ENCODE peak calls at places on chromosomes 16 and 17, in seven cellular contexts. I is NCI-H1048, S is mammary epithelial cell, P is transverse colon, M is pancreas, O is SHP77, N is tibial nerve. A is an unnamed sample.

GRCh38 chr17:74738051-74738996 is 1.3 kb downstream of the RAB37 start:
- DNase-seq in N (no peak), M (no peak), P (peak; percentile 76), O (peak; percentile 84), S (no peak), I (no peak), A (peak; percentile 84)

GRCh38 chr17:72413077-72414031 is 292.5 kb downstream of the SOX9 start:
- DNase-seq in N (no peak), I (no peak), P (peak; percentile 29), S (no peak), O (no peak), M (no peak), A (no peak)

GRCh38 chr17:59139939-59140338 is 15.0 kb downstream of the SKA2 start:
- DNase-seq in P (no peak), O (no peak), N (no peak), S (peak; percentile 67), I (no peak), M (no peak), A (no peak)

GRCh38 chr16:10371592-10371991 is 14.3 kb upstream of the ATF7IP2 start:
- DNase-seq in O (no peak), N (no peak), I (no peak), M (no peak), S (no peak), P (no peak), A (no peak)

GRCh38 chr17:73358668-73359067 is 46.9 kb upstream of the CDC42EP4 start:
- DNase-seq in M (no peak), O (no peak), P (no peak), N (no peak), S (no peak), I (no peak), A (no peak)

GRCh38 chr16:87956771-87957279 is 5.6 kb downstream of the BANP start:
- DNase-seq in P (no peak), M (no peak), N (no peak), S (no peak), O (no peak), I (no peak), A (no peak)

GRCh38 chr16:22229881-22230280 is 23.8 kb downstream of the EEF2K start:
- DNase-seq in P (no peak), O (no peak), I (no peak), N (no peak), M (no peak), S (no peak), A (no peak)

GRCh38 chr17:78767806-78768205 is 14.3 kb downstream of the CYTH1 start:
- DNase-seq in M (no peak), P (no peak), I (no peak), N (no peak), O (no peak), S (no peak), A (no peak)

GRCh38 chr16:8572919-8573724 is 17.2 kb downstream of the TMEM114 start:
- DNase-seq in N (no peak), P (no peak), M (no peak), I (no peak), O (peak; percentile 19), S (peak; percentile 24), A (no peak)

GRCh38 chr16:73746554-73746953 is 550.1 kb upstream of the PSMD7 start:
- DNase-seq in I (no peak), S (no peak), P (no peak), O (no peak), M (no peak), N (no peak), A (no peak)

GRCh38 chr17:75238684-75239191 is 22.7 kb downstream of the GGA3 start:
- DNase-seq in O (peak; percentile 81), N (no peak), M (no peak), S (peak; percentile 46), I (peak; percentile 12), P (peak; percentile 61), A (peak; percentile 64)

GRCh38 chr17:75639327-75639726 is 6.1 kb downstream of the SMIM5 start:
- DNase-seq in O (no peak), I (no peak), M (no peak), P (no peak), S (no peak), N (no peak), A (no peak)

GRCh38 chr17:81097943-81098308 is 63.0 kb downstream of the BAIAP2 start:
- DNase-seq in I (no peak), S (peak; percentile 61), O (no peak), M (no peak), P (peak; percentile 39), N (no peak), A (no peak)

GRCh38 chr16:14300631-14301149 is 229.6 kb downstream of the MRTFB start:
- DNase-seq in P (peak; percentile 69), S (peak; percentile 77), M (peak; percentile 88), O (peak; percentile 81), I (no peak), N (peak; percentile 68), A (no peak)

GRCh38 chr17:67491678-67492019 is 114.6 kb downstream of the PITPNC1 start:
- DNase-seq in P (no peak), M (no peak), S (no peak), N (no peak), I (no peak), O (no peak), A (no peak)

GRCh38 chr17:67246648-67247415 is 1.8 kb upstream of the HELZ start:
- DNase-seq in O (peak; percentile 18), P (peak; percentile 76), M (no peak), S (peak; percentile 97), I (no peak), N (no peak), A (peak; percentile 60)

GRCh38 chr17:72487731-72488325 is 367.0 kb downstream of the SOX9 start:
- DNase-seq in S (no peak), M (no peak), I (no peak), O (no peak), P (no peak), N (no peak), A (no peak)

A was measured in CD4-positive, alpha-beta memory T cell.